ENCODE peak calls at places on chromosomes 1 and 21, in four cellular contexts. P, E, I and O are unnamed samples.
A peak's percentile ranks its signal among the peaks of the same experiment; 100 is the strongest.

GRCh38 chr21:40404319-40404906 is 442.5 kb downstream of the DSCAM start:
- DNase-seq in E (no peak), P (no peak), I (no peak), O (no peak)

GRCh38 chr1:153970346-153970745 is 2.6 kb downstream of the CREB3L4 start:
- DNase-seq in E (no peak), P (no peak), I (no peak), O (no peak)

GRCh38 chr1:195328102-195328501 is 1280.1 kb downstream of the KCNT2 start:
- DNase-seq in P (no peak), I (no peak), E (no peak), O (no peak)

GRCh38 chr1:203046984-203047630 is 20.8 kb downstream of the PPFIA4 start:
- DNase-seq in P (no peak), E (no peak), I (no peak), O (no peak)

GRCh38 chr1:53593758-53594380 is 134.7 kb downstream of the DMRTB1 start:
- DNase-seq in P (no peak), I (no peak), E (peak; percentile 72), O (no peak)

GRCh38 chr1:177227978-177228720 is 57.4 kb downstream of the BRINP2 start:
- DNase-seq in I (no peak), P (no peak), E (no peak), O (no peak)

GRCh38 chr1:116476321-116476720 is 94.5 kb downstream of the CD58 start:
- DNase-seq in P (no peak), I (no peak), E (peak; percentile 40), O (no peak)

GRCh38 chr1:169102567-169102966 is 3.9 kb upstream of the ATP1B1 start:
- DNase-seq in I (no peak), E (no peak), P (no peak), O (no peak)

GRCh38 chr1:38071530-38072266 is 25.1 kb upstream of the POU3F1 start:
- DNase-seq in I (no peak), E (peak; percentile 45), P (no peak), O (no peak)

GRCh38 chr1:4408380-4408779 is 246.0 kb upstream of the AJAP1 start:
- DNase-seq in E (no peak), P (no peak), I (no peak), O (no peak)

GRCh38 chr1:30760596-30761311 is 3.2 kb upstream of the LAPTM5 start:
- DNase-seq in E (no peak), I (no peak), P (no peak), O (no peak)

GRCh38 chr1:238955934-238956333 is 430.4 kb upstream of the CHRM3 start:
- DNase-seq in P (no peak), I (no peak), E (no peak), O (no peak)

GRCh38 chr1:150142083-150142482 is 7.6 kb upstream of the PLEKHO1 start:
- DNase-seq in P (no peak), E (no peak), I (no peak), O (no peak)

GRCh38 chr1:109979489-109980091 is 5.0 kb upstream of the AHCYL1 start:
- DNase-seq in P (no peak), E (peak; percentile 54), I (no peak), O (no peak)

GRCh38 chr21:39911286-39911685 is 44.0 kb downstream of the PCP4 start:
- DNase-seq in E (no peak), I (no peak), P (no peak), O (no peak)

GRCh38 chr1:200157718-200158117 is 130.2 kb downstream of the NR5A2 start:
- DNase-seq in P (no peak), E (no peak), I (no peak), O (no peak)

GRCh38 chr1:200153277-200154055 is 126.0 kb downstream of the NR5A2 start:
- DNase-seq in P (no peak), E (no peak), I (no peak), O (no peak)

GRCh38 chr1:200150721-200151120 is 123.2 kb downstream of the NR5A2 start:
- DNase-seq in P (no peak), I (no peak), E (peak; percentile 45), O (no peak)

GRCh38 chr1:200154069-200154767 is 126.7 kb downstream of the NR5A2 start:
- DNase-seq in P (no peak), E (peak; percentile 73), I (no peak), O (no peak)
- H3K4me3 ChIP-seq in P (no peak overlapping the region), E (no peak overlapping the region), I (no peak overlapping the region), O (no peak overlapping the region)

GRCh38 chr1:98323906-98324358 is 337.6 kb upstream of the SNX7 start:
- DNase-seq in E (no peak), I (no peak), P (no peak), O (peak; percentile 76)
- H3K27ac ChIP-seq in E (no peak overlapping the region), I (no peak overlapping the region), P (peak overlapping the region; percentile 31), O (peak overlapping the region; percentile 99)

GRCh38 chr1:24925963-24926362 is 4.1 kb downstream of the RUNX3 start:
- DNase-seq in I (no peak), E (no peak), P (no peak), O (no peak)

GRCh38 chr1:24923485-24924113 is 6.5 kb downstream of the RUNX3 start:
- DNase-seq in I (no peak), P (no peak), E (no peak), O (no peak)

GRCh38 chr1:24927473-24927872 is 2.6 kb downstream of the RUNX3 start:
- DNase-seq in E (no peak), I (no peak), P (no peak), O (no peak)

GRCh38 chr1:24926596-24927249 is 3.4 kb downstream of the RUNX3 start:
- DNase-seq in I (no peak), E (no peak), P (no peak), O (no peak)

DNA sequence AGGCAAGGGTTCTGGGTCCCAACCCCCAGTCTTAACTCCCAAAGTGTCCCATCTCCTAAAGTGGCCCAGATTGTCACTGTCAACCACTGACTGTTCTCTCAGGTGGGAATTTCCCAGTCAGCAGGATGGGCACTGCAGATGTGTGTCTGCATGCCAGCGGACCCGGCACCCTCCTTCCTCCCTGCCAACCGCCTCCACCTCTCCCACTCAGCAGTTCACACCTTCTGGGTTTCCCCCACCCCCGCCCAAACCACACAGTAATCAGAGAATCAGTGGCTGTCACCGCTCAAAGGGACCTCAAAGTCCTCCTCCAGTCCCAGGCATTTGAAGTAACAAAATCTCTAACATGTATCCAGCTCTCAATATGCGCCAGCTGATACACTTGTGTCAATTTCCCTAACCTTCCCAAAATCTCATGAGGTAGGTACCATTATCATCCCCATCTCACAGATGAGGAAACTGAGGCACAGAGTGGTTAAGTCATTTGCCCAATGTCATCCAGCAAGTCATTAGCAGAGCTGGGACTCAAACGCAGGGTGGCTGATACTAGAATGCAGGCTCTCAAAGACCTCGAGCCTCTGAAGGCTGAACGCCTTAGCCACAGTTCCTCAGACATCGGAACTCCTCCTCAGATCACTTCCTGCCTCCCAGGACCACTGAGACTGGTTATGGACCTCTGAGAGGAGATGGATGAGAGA is 4.8 kb downstream of the RUNX3 start:
- DNase-seq in I (no peak), P (no peak), E (no peak), O (no peak)
- H3K27me3 ChIP-seq in I (peaks cover 43% of the 10 kb centered on the region), P (peaks cover 34% of the 10 kb centered on the region), E (peaks cover 85% of the 10 kb centered on the region), O (peaks cover 54% of the 10 kb centered on the region)

GRCh38 chr1:14017531-14017961 is 317.6 kb downstream of the PRDM2 start:
- DNase-seq in P (no peak), E (no peak), I (peak; percentile 68), O (no peak)
- H3K4me3 ChIP-seq in P (no peak overlapping the region), E (no peak overlapping the region), I (no peak overlapping the region), O (no peak overlapping the region)

GRCh38 chr1:157199421-157199755 is 61.2 kb upstream of the ETV3 start:
- DNase-seq in E (no peak), I (no peak), P (no peak), O (no peak)
- H3K27ac ChIP-seq in E (no peak overlapping the region), I (no peak overlapping the region), P (no peak overlapping the region), O (no peak overlapping the region)

GRCh38 chr1:68132426-68133130 is 82.2 kb upstream of the DIRAS3 start:
- DNase-seq in P (no peak), I (no peak), E (no peak), O (no peak)

GRCh38 chr1:68128157-68128556 is 77.7 kb upstream of the DIRAS3 start:
- DNase-seq in I (no peak), E (no peak), P (no peak), O (no peak)

GRCh38 chr1:68136187-68136586 is 85.8 kb upstream of the DIRAS3 start:
- DNase-seq in P (no peak), E (no peak), I (no peak), O (no peak)

GRCh38 chr1:68128820-68129219 is 78.4 kb upstream of the DIRAS3 start:
- DNase-seq in P (no peak), E (no peak), I (no peak), O (no peak)

GRCh38 chr1:68131261-68131660 is 80.8 kb upstream of the DIRAS3 start:
- DNase-seq in I (no peak), E (no peak), P (no peak), O (no peak)
- H3K27me3 ChIP-seq in I (no peaks in the 10 kb centered on the region), E (peaks cover 21% of the 10 kb centered on the region), P (no peaks in the 10 kb centered on the region), O (no peaks in the 10 kb centered on the region)